ENCODE peak calls at places on chromosomes 12 and 14, in four cellular contexts. F is left ventricle myocardium inferior, X is A673, Z is fibroblast of lung. G is an unnamed sample. For H3K27me3, the result is how much of the 10 kb centered on the place peaks cover.

GRCh38 chr12:129067482-129067881 is 214.2 kb downstream of the GLT1D1 start:
- DNase-seq in Z (peak), X (no peak), F (no peak), G (peak)

GRCh38 chr14:61493239-61493638 is 171.9 kb downstream of the PRKCH start:
- DNase-seq in Z (peak), X (no peak), F (no peak), G (no peak)

GRCh38 chr12:102948941-102949352 is 8.5 kb upstream of the ASCL1 start:
- DNase-seq in Z (peak), F (peak), X (peak), G (peak)

GRCh38 chr12:90235642-90236041 is 527.0 kb upstream of the ATP2B1 start:
- DNase-seq in F (no peak), X (no peak), Z (no peak), G (no peak)

GRCh38 chr14:94394025-94394493 is 5.7 kb upstream of the SERPINA1 start:
- DNase-seq in X (no peak), F (no peak), Z (no peak), G (no peak)

GRCh38 chr12:65121049-65121955 is at the start of gene WIF1:
- DNase-seq in F (no peak), Z (peak), X (peak), G (no peak)

GRCh38 chr12:22271036-22271435 is 63.5 kb downstream of the ST8SIA1 start:
- DNase-seq in X (no peak), F (no peak), Z (peak), G (no peak)

GRCh38 chr12:122411537-122411936 is 10.9 kb downstream of the CLIP1 start:
- DNase-seq in Z (no peak), X (no peak), F (no peak), G (no peak)

GRCh38 chr12:22459872-22460490 is 84.4 kb downstream of the C2CD5 start:
- DNase-seq in Z (peak), X (peak), F (no peak), G (peak)

GRCh38 chr12:111406474-111407370 is 999 bp downstream of the SH2B3 start:
- DNase-seq in F (peak), X (no peak), Z (no peak), G (no peak)

GRCh38 chr12:124994435-124994975 is 1.1 kb downstream of the BRI3BP start:
- DNase-seq in X (peak), Z (no peak), F (no peak), G (peak)

GRCh38 chr12:125470838-125471775 is 405.9 kb downstream of the AACS start:
- DNase-seq in X (no peak), F (no peak), Z (peak), G (no peak)

GRCh38 chr12:7064516-7064915 is 4.0 kb downstream of the C1S start:
- DNase-seq in X (no peak), Z (no peak), F (no peak), G (no peak)

GRCh38 chr14:74500417-74501134 is 7.0 kb downstream of the ISCA2 start:
- DNase-seq in Z (no peak), F (no peak), X (no peak), G (no peak)

GRCh38 chr14:64549805-64550538 is at the start of gene PPP1R36:
- DNase-seq in F (peak), Z (peak), X (peak), G (no peak)

GRCh38 chr14:79418649-79419415 is 792.5 kb downstream of the DIO2 start:
- DNase-seq in X (no peak), F (no peak), Z (no peak), G (no peak)

GRCh38 chr12:27319394-27319793 is 13.2 kb upstream of the BMAL2 start:
- DNase-seq in F (no peak), Z (peak), X (no peak), G (no peak)

GRCh38 chr14:95303107-95303506 is 16.6 kb downstream of the CLMN start:
- DNase-seq in X (peak), Z (no peak), F (no peak), G (no peak)

GRCh38 chr14:82359201-82359600 is 825.5 kb upstream of the SEL1L start:
- DNase-seq in Z (no peak), F (no peak), X (no peak), G (no peak)

GRCh38 chr14:101454229-101454628 is 107.1 kb upstream of the DIO3 start:
- DNase-seq in Z (no peak), F (no peak), X (peak), G (no peak)

GRCh38 chr12:85390281-85390680 is 110.3 kb downstream of the ALX1 start:
- DNase-seq in X (no peak), F (no peak), Z (no peak), G (no peak)

GRCh38 chr12:42846782-42847181 is 257.2 kb upstream of the PRICKLE1 start:
- DNase-seq in X (no peak), Z (no peak), F (no peak), G (no peak)

GRCh38 chr12:39764944-39765560 is 145.4 kb upstream of the ABCD2 start:
- DNase-seq in F (no peak), Z (peak), X (peak), G (no peak)

GRCh38 chr14:105093426-105094192 is 28.4 kb upstream of the GPR132 start:
- DNase-seq in X (peak), F (peak), Z (peak), G (peak)

GRCh38 chr14:42855159-42855558 is 1248.5 kb downstream of the LRFN5 start:
- DNase-seq in F (no peak), X (peak), Z (peak), G (peak)

GRCh38 chr14:100030441-100031153 is 34.6 kb upstream of the EVL start:
- DNase-seq in Z (peak), X (peak), F (no peak), G (peak)

GRCh38 chr14:50001999-50002925 is 109.4 kb downstream of the ARF6 start:
- DNase-seq in F (no peak), Z (no peak), X (no peak), G (no peak)

GRCh38 chr12:15472036-15472435 is 149.7 kb downstream of the PTPRO start:
- DNase-seq in Z (no peak), X (no peak), F (no peak), G (no peak)

GRCh38 chr12:108337235-108338223 is 1.6 kb downstream of the CMKLR1 start:
- DNase-seq in Z (peak), X (peak), F (no peak), G (peak)

GRCh38 chr14:72611956-72612500 is 281.9 kb downstream of the DPF3 start:
- DNase-seq in X (no peak), Z (no peak), F (no peak), G (no peak)

GRCh38 chr12:11875414-11875935 is 195.3 kb upstream of the BCL2L14 start:
- DNase-seq in X (peak), Z (no peak), F (no peak), G (no peak)

GRCh38 chr12:48069253-48069652 is 36.6 kb downstream of the SENP1 start:
- DNase-seq in X (no peak), Z (no peak), F (no peak), G (no peak)

GRCh38 chr12:92927436-92928116 is 1.5 kb downstream of the EEA1 start:
- DNase-seq in F (no peak), X (peak), Z (peak), G (no peak)
- H3K27ac ChIP-seq in F (peak), X (peak), Z (peak), G (no peak)

DNA sequence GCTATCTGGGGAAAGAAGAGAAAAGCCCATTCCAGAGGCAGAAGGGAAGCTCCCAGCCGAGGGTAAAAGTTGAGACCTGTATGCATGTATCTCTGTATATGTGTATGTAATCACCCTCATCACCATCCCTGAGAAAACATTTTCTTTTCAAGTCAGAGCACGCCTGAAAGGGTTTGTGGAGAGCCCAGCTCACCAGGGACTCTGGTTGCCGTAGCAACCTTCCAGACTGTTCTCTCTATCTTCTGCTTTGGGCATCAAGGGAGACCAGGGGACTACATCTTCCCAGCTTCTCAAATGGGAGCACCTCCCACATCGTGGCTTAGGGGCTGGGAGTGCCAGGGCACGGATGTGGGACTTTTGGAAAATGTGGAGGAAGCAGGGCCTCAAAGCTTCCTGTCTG is 93.5 kb downstream of the GALNT8 start:
- DNase-seq in X (no peak), F (no peak), Z (no peak), G (no peak)
- H3K27me3 ChIP-seq in X (half or more), F (half or more), Z (under half), G (under half)

DNA sequence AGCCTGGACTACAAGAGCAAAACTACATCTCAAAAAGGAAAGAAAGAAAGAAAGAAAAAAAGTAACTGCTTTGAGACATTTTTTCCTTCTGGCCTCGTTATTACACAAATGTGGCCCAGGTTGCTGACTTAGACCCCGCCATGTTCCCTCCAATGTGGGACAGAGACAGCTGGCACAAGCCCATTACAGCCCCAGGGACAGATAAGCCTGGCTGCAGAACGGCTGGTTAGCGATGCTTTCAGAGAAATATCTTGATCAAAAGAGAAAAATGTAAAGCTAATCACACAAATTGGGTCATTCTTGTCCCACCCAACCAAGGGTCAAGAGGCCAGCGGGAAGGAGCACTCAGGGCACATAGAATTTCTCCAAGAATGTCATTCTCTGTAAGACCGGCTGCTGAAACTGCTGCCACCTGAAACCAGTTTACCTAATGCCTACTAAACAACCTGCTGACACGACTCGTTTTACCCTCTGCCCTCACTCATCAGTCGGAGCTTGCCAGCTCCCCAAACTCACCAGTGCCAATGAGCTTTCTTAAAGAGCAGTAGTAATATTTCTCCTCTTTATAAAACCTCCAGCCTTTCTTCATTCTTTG is 63.1 kb downstream of the TNFAIP2 start:
- DNase-seq in X (no peak), F (no peak), Z (no peak), G (peak)
- H3K27ac ChIP-seq in X (no peak), F (no peak), Z (no peak), G (no peak)

GRCh38 chr14:103550451-103551337 is 11.8 kb downstream of the BAG5 start:
- DNase-seq in Z (no peak), F (peak), X (no peak), G (no peak)
- H3K27me3 ChIP-seq in Z (under half), F (under half), X (under half), G (under half)

GRCh38 chr12:53200458-53201169 is 6.4 kb downstream of the ITGB7 start:
- DNase-seq in Z (no peak), X (no peak), F (no peak), G (no peak)

GRCh38 chr12:53201170-53201541 is 5.9 kb downstream of the ITGB7 start:
- DNase-seq in X (no peak), Z (peak), F (no peak), G (no peak)

GRCh38 chr12:53200107-53200457 is 7.0 kb downstream of the ITGB7 start:
- DNase-seq in Z (no peak), F (no peak), X (no peak), G (no peak)

GRCh38 chr12:53199700-53200099 is 7.4 kb downstream of the ITGB7 start:
- DNase-seq in X (no peak), Z (no peak), F (no peak), G (no peak)

DNA sequence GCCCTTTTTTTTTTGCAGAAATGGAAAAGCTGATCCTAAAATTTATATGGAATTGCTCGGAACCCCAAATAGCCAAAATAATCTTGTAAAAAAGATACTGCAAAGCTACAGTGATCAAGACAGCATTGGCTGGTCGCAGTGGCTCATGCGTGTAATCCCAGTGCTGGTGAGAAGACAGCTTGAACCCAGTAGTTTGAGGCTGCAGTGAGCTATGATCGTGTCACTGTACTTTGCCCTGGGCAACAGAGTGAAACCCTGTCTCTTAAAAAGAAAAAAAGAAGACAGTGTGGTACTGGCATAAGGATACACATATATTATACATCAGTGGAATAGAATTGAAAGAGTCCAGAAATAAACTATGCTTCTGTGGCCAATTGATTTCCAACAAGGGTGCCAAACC is 5.4 kb downstream of the ITGB7 start:
- DNase-seq in X (no peak), F (no peak), Z (no peak), G (no peak)
- H3K27ac ChIP-seq in X (no peak), F (no peak), Z (no peak), G (no peak)

GRCh38 chr12:66661357-66661756 is 17.5 kb downstream of the GRIP1 start:
- DNase-seq in F (no peak), Z (no peak), X (no peak), G (no peak)
- H3K27me3 ChIP-seq in F (under half), Z (under half), X (under half), G (under half)

GRCh38 chr12:131528144-131528543 is 182.7 kb upstream of the SFSWAP start:
- DNase-seq in F (no peak), Z (no peak), X (no peak), G (no peak)
- H3K27ac ChIP-seq in F (no peak), Z (no peak), X (no peak), G (no peak)

GRCh38 chr14:92883066-92883465 is 39.9 kb upstream of the CHGA start:
- DNase-seq in X (no peak), Z (no peak), F (no peak), G (no peak)

GRCh38 chr14:92887157-92887556 is 35.8 kb upstream of the CHGA start:
- DNase-seq in F (no peak), X (no peak), Z (no peak), G (no peak)

GRCh38 chr14:92884410-92884809 is 38.5 kb upstream of the CHGA start:
- DNase-seq in X (no peak), Z (no peak), F (no peak), G (no peak)

GRCh38 chr14:92886337-92886736 is 36.6 kb upstream of the CHGA start:
- DNase-seq in X (no peak), F (no peak), Z (no peak), G (no peak)

GRCh38 chr14:92885279-92886061 is 37.5 kb upstream of the CHGA start:
- DNase-seq in X (no peak), Z (no peak), F (no peak), G (no peak)
- H3K27me3 ChIP-seq in X (half or more), Z (under half), F (under half), G (under half)

DNA sequence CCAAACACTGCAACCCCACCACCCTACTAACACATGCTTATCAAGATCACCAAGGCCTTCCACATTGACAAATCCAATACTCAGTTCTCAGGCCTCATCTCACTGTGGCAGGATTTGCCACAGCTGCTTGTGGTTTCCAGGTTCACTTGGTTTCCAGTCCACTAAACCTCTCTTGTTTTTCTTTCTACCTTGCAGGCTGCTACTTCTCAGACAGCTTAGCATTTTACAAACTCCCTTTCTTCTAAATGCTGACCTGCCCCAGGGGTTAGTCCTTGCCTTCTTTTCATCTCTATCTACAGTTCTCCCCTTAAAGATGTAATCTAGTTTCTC is 84.1 kb downstream of the BCAT1 start:
- DNase-seq in X (no peak), Z (peak), F (no peak), G (peak)
- H3K27ac ChIP-seq in X (no peak), Z (no peak), F (no peak), G (peak)